ENCODE peak calls at places on chromosomes 3 and 15, in four cellular contexts. N, X, J and B are unnamed samples. For H3K9me3, the result is how much of the 10 kb centered on the place peaks cover.

GRCh38 chr3:52873433-52874159 is 23.8 kb downstream of the STIMATE start:
- DNase-seq in N (no peak), X (no peak), J (no peak), B (no peak)

GRCh38 chr3:178067721-178068120 is 468.5 kb upstream of the KCNMB2 start:
- DNase-seq in N (no peak), X (no peak), J (no peak), B (no peak)

GRCh38 chr3:164620423-164620822 is 457.9 kb downstream of the SI start:
- DNase-seq in N (no peak), X (no peak), J (no peak), B (no peak)

GRCh38 chr3:160756907-160757623 is 1.0 kb downstream of the PPM1L start:
- DNase-seq in N (peak), X (peak), J (no peak), B (no peak)

GRCh38 chr15:59039225-59039624 is 51.8 kb downstream of the RNF111 start:
- DNase-seq in N (no peak), X (no peak), J (no peak), B (no peak)

GRCh38 chr3:186570941-186571643 is 572 bp downstream of the DNAJB11 start:
- DNase-seq in N (peak), X (no peak), J (no peak), B (no peak)

GRCh38 chr15:46088486-46089437 is 453.9 kb downstream of the SQOR start:
- DNase-seq in N (no peak), X (no peak), J (no peak), B (no peak)

GRCh38 chr3:66426135-66426534 is 74.7 kb downstream of the LRIG1 start:
- DNase-seq in N (no peak), X (no peak), J (no peak), B (no peak)

GRCh38 chr3:188207941-188208750 is 54.2 kb downstream of the LPP start:
- DNase-seq in N (no peak), X (no peak), J (no peak), B (no peak)

GRCh38 chr15:33031324-33031736 is 163.2 kb downstream of the FMN1 start:
- DNase-seq in N (no peak), X (no peak), J (no peak), B (no peak)

GRCh38 chr3:95797081-95797480 is 1017.3 kb upstream of the EPHA6 start:
- DNase-seq in N (no peak), X (no peak), J (no peak), B (no peak)

DNA sequence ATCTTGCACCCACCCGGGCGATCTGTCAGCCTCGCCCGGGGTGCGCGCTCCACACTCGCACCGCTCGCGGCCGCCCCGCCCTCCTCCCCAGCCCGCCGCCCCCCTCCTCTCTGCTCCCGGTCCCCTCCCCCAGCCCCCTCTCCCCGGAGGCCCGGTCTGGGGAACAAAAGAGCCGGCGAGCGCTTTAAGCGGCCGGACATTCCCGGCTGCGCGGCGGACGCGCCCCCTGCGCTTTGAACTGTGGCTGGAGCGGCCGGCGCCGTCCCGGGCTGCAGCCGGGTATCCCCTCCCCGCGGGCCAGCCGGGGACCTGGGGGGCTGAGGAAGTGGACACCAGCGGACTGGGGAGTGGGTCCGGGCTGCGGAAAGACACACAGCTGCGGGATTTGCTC is at the start of gene IGDCC3:
- DNase-seq in N (no peak), X (no peak), J (no peak), B (no peak)
- TF ChIP-seq CTCF in N (no peak), X (no peak), J (no peak), B (no peak)

GRCh38 chr15:68788265-68788624 is 32.5 kb downstream of the ANP32A start:
- DNase-seq in N (no peak), X (no peak), J (no peak), B (no peak)
- H3K27ac ChIP-seq in N (peak), X (no peak), J (no peak), B (peak)

DNA sequence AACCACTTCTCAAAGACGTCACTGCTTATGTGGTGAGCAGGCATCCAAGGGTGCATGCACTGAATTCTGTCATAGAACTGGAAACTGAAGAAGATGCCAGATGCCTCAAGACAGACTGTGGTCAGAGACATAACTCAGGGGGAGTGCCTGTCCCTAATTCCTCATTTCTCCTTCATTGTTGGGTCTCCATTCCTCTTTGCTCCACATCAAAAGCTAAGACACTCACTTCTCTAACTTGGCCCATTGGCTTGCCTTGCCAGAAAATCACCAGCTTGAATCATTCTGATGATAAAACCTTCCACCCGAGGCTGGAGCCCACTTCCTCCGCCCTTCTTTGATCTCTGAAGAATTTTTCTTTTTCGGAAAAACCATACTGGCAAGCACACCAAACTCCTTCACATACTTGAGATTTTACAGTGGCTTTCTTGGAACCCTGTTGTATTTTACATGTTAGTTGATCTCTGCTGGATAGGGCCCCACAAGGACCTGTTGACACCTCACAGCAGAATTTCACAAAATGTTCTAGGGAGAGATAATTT is 69.9 kb downstream of the COL8A1 start:
- DNase-seq in N (no peak), X (no peak), J (no peak), B (no peak)
- H3K9me3 ChIP-seq in N (under half), X (under half), J (under half), B (under half)

GRCh38 chr3:168088106-168088722 is 7.5 kb downstream of the GOLIM4 start:
- DNase-seq in N (peak), X (no peak), J (no peak), B (no peak)
- TF ChIP-seq CTCF in N (peak), X (no peak), J (no peak), B (no peak)

DNA sequence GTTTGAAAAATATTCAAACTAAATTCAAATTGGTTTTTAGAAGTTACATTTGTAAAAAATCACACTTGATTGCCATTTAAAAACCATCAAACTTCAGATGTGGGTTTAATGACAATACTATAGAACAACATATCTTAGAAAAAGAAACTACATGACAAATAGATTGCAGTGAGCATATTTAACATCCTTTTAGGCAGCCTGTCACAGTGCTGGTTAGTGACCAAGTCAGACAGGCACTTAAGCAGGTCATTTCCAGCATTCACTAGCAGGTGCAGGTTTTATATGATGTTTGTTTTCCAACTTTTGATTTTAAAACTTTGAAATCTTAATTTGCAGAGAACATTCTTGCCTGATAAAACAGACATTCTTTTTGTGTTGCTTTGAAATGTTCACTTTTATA is 115.7 kb downstream of the MBNL1 start:
- DNase-seq in N (no peak), X (no peak), J (no peak), B (no peak)
- H3K27ac ChIP-seq in N (peak), X (peak), J (no peak), B (no peak)

GRCh38 chr15:23569513-23569912 is 4.0 kb downstream of the MKRN3 start:
- DNase-seq in N (no peak), X (no peak), J (no peak), B (no peak)
- H3K9me3 ChIP-seq in N (under half), X (under half), J (under half), B (under half)

DNA sequence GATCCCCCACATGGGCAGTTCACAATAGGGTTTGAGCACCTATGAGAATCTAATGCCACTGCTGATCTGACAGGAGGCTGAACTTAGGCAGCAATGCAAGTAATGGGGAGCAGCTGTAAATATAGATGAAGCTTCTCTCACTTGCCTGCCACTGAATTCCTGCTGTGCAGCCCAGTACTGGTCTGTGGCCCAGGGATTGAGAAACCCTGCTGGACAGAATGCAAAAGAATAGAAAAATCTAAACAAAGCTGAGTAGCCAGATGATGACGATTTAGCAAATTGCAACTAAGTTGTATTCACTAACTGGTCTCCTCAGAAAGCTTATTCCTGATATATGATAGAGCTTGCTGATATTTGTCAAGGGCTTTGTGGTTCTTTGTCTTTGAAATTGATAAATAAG is 34.3 kb upstream of the APH1B start:
- DNase-seq in N (no peak), X (peak), J (no peak), B (no peak)
- TF ChIP-seq CTCF in N (no peak), X (no peak), J (no peak), B (no peak)

DNA sequence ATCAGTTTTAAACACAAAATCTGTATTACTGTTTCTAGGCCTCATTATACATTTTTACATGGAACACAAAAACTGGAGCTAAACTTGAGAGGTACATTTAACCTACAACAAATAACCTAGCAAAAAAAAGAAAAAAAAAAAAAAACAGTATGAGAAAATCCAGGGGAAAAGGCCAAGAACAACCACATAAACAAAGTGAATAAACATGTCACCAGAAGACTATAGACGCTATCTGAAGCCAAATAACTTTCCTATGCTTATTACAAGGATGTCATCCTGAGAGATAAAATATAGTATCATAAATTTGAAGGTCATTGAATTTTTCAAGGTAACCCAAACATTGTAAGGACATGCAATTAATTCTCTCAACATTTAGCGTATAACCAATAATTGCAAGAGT is 911.6 kb downstream of the ROBO1 start:
- DNase-seq in N (no peak), X (no peak), J (no peak), B (no peak)
- H3K27ac ChIP-seq in N (no peak), X (peak), J (no peak), B (no peak)

DNA sequence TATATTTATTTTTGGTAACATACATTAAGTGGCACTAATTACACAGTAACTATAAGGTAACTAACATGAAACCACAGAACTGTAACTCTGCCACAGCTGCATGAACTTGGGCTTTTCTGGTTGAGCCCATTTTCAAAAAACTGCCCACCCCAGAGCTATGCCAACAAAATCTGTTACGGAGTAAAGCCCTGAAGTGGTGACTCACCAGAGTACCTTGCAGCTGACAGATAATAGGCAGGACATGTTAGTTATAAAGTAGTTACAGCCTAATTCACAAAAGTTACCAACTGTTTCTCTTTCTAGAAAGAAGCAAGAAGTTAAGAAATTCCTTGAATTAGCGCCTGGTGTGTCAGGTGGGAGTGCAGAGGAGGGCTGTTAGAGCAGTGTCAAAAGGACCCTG is 1.5 kb upstream of the GPX1 start:
- DNase-seq in N (no peak), X (no peak), J (no peak), B (no peak)
- H3K9me3 ChIP-seq in N (under half), X (under half), J (under half), B (under half)

DNA sequence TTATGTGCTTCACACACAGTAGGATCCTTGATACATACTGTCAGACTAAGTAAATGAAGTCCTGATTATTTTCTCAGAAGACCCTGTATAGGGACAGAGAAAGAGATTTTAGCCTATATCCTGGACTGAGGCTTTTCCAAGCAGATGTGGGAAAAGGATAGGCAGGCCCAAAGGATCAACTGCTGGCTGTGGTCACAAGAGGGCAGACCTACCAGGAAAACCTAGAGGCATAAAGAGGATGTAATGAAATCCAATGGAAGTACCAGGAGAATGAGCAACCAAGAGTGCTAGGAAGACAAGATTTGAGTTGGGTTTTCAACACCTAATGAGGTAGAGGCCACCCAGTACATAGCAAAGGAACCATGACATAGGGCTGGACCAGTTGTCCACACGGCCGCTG is 23.1 kb downstream of the DCLK3 start:
- DNase-seq in N (no peak), X (no peak), J (no peak), B (no peak)
- TF ChIP-seq CTCF in N (no peak), X (no peak), J (no peak), B (no peak)